ENCODE peak calls at places on chromosomes 13 and 19, in ten cellular contexts. W is memory B cell, I is B cell, L is A172, X is stomach, D is HepG2, Y is NCI-H1105 treated with DMSO at 0.1 percent for 48 hours, Q is hypothalamus, C is C1 segment of cervical spinal cord, E is BJ. M is an unnamed sample.

GRCh38 chr13:44272692-44273091 is 100.9 kb upstream of the SERP2 start:
- DNase-seq in W (no peak), L (peak; percentile 57), D (no peak), Q (no peak), I (no peak), E (no peak), C (no peak), Y (no peak), X (no peak), M (no peak)

GRCh38 chr13:27081893-27082292 is 89.7 kb downstream of the USP12 start:
- DNase-seq in C (no peak), X (no peak), I (no peak), L (no peak), Q (no peak), W (no peak), D (no peak), Y (no peak), E (no peak), M (no peak)

GRCh38 chr13:81051873-81052272 is 710.9 kb upstream of the SPRY2 start:
- DNase-seq in W (no peak), C (no peak), X (no peak), L (no peak), Y (no peak), I (no peak), Q (no peak), E (no peak), D (no peak), M (no peak)

GRCh38 chr19:3129112-3129511 is 6.7 kb upstream of the GNA15 start:
- DNase-seq in Y (peak; percentile 3), C (no peak), D (peak; percentile 35), X (no peak), I (no peak), E (no peak), Q (no peak), L (peak; percentile 57), W (no peak), M (no peak)

GRCh38 chr19:35963514-35963913 is 27.3 kb downstream of the LRFN3 start:
- DNase-seq in W (no peak), X (no peak), C (peak; percentile 3), I (no peak), Q (no peak), L (peak; percentile 41), Y (no peak), D (peak; percentile 34), E (no peak), M (peak; percentile 59)

GRCh38 chr19:55080121-55080914 is 4.6 kb downstream of the EPS8L1 start:
- DNase-seq in Q (no peak), I (peak; percentile 65), W (peak; percentile 52), C (no peak), E (no peak), X (peak; percentile 48), Y (peak; percentile 67), L (no peak), D (peak; percentile 35), M (peak; percentile 48)

GRCh38 chr13:34349091-34349722 is 531.3 kb downstream of the RFC3 start:
- DNase-seq in Y (no peak), Q (no peak), E (peak; percentile 99), I (no peak), L (peak; percentile 94), C (no peak), W (no peak), X (no peak), D (no peak), M (peak; percentile 79)

GRCh38 chr19:46995492-46995891 is 24.1 kb upstream of the NPAS1 start:
- DNase-seq in I (no peak), Q (no peak), X (no peak), Y (no peak), C (no peak), D (no peak), L (no peak), E (no peak), W (no peak), M (no peak)

GRCh38 chr13:30567072-30567471 is 50.6 kb upstream of the USPL1 start:
- DNase-seq in D (no peak), X (no peak), Y (no peak), W (no peak), Q (no peak), C (no peak), L (no peak), I (no peak), E (no peak), M (no peak)

GRCh38 chr19:31254611-31255010 is 94.6 kb downstream of the TSHZ3 start:
- DNase-seq in X (no peak), L (peak; percentile 13), I (no peak), Q (no peak), E (no peak), D (no peak), Y (no peak), C (no peak), W (no peak), M (peak; percentile 30)

GRCh38 chr19:6663236-6664187 is 6.4 kb downstream of the TNFSF14 start:
- DNase-seq in Y (no peak), I (no peak), Q (no peak), D (no peak), W (no peak), E (no peak), C (no peak), X (no peak), L (no peak), M (no peak)

GRCh38 chr13:94218537-94218936 is 260.9 kb downstream of the DCT start:
- DNase-seq in Q (no peak), L (no peak), I (no peak), E (no peak), Y (no peak), D (no peak), X (no peak), C (no peak), W (no peak), M (no peak)

GRCh38 chr19:16371540-16371986 is 46.9 kb downstream of the KLF2 start:
- DNase-seq in D (no peak), E (no peak), Q (no peak), C (no peak), Y (no peak), X (peak; percentile 85), L (no peak), W (peak; percentile 75), I (peak; percentile 90), M (peak; percentile 43)

GRCh38 chr13:29991343-29991742 is 140.9 kb upstream of the UBL3 start:
- DNase-seq in L (peak; percentile 93), X (no peak), W (no peak), C (no peak), D (no peak), Y (no peak), E (peak; percentile 83), Q (no peak), I (no peak), M (no peak)

GRCh38 chr13:45492538-45492937 is 27.8 kb downstream of the COG3 start:
- DNase-seq in I (no peak), Y (no peak), D (no peak), Q (no peak), E (no peak), L (no peak), W (no peak), X (no peak), C (no peak), M (no peak)

GRCh38 chr19:4391701-4392543 is 8.4 kb downstream of the SH3GL1 start:
- DNase-seq in Q (no peak), X (no peak), L (peak; percentile 35), C (no peak), Y (no peak), W (no peak), D (peak; percentile 84), I (no peak), E (peak; percentile 70), M (peak; percentile 27)

GRCh38 chr19:15779756-15780476 is 7.5 kb upstream of the OR10H5 start:
- DNase-seq in D (peak; percentile 45), Y (peak; percentile 30), L (peak; percentile 93), W (no peak), Q (peak; percentile 71), C (peak; percentile 84), I (no peak), X (peak; percentile 60), E (no peak), M (peak; percentile 19)

GRCh38 chr13:98575876-98576214 is 1.1 kb downstream of the STK24 start:
- DNase-seq in D (no peak), C (no peak), Y (no peak), Q (no peak), I (no peak), E (no peak), W (no peak), L (peak; percentile 11), X (no peak), M (no peak)

GRCh38 chr13:113066746-113067145 is 38.8 kb upstream of the F7 start:
- DNase-seq in W (no peak), D (no peak), C (no peak), Q (no peak), Y (no peak), X (no peak), L (no peak), E (no peak), I (no peak), M (no peak)

GRCh38 chr19:58562126-58563033 is 4.0 kb upstream of the UBE2M start:
- DNase-seq in I (peak; percentile 75), Y (no peak), Q (no peak), X (peak; percentile 48), E (no peak), L (no peak), C (no peak), W (peak; percentile 51), D (no peak), M (peak; percentile 67)

GRCh38 chr13:106118996-106119395 is 416.5 kb downstream of the EFNB2 start:
- DNase-seq in L (no peak), X (no peak), E (no peak), W (no peak), Y (no peak), D (no peak), I (no peak), C (no peak), Q (no peak), M (no peak)

GRCh38 chr13:22451345-22451744 is 729.4 kb upstream of the SGCG start:
- DNase-seq in Y (peak; percentile 20), I (no peak), Q (no peak), E (no peak), L (no peak), D (peak; percentile 3), W (no peak), C (peak; percentile 1), X (no peak), M (peak; percentile 3)

M was measured in thyroid gland.